ENCODE peak calls at places on chromosome 5, in four cellular contexts. D, W, V and B are unnamed samples.

GRCh38 chr5:134008257-134008749 is 3.5 kb upstream of the VDAC1 start:
- DNase-seq in V (no peak), D (no peak), W (no peak), B (no peak)

GRCh38 chr5:100901851-100902341 is 1.2 kb downstream of the ST8SIA4 start:
- DNase-seq in W (no peak), V (no peak), D (no peak), B (no peak)

GRCh38 chr5:176784218-176785165 is 25.9 kb upstream of the UNC5A start:
- DNase-seq in W (peak; percentile 64), V (peak; percentile 15), D (peak; percentile 89), B (peak; percentile 78)

GRCh38 chr5:111083323-111083722 is 8.8 kb upstream of the WDR36 start:
- DNase-seq in D (no peak), W (no peak), V (no peak), B (no peak)

GRCh38 chr5:111628901-111629300 is 116.6 kb upstream of the STARD4 start:
- DNase-seq in V (no peak), W (no peak), D (no peak), B (peak; percentile 4)

GRCh38 chr5:157283434-157283833 is 17.5 kb downstream of the CYFIP2 start:
- DNase-seq in V (no peak), W (no peak), D (no peak), B (no peak)

GRCh38 chr5:87398981-87399616 is 13.6 kb downstream of the CCNH start:
- DNase-seq in D (no peak), V (no peak), W (no peak), B (no peak)

GRCh38 chr5:135313405-135313804 is 85.6 kb downstream of the MACROH2A1 start:
- DNase-seq in W (no peak), V (no peak), D (no peak), B (no peak)

GRCh38 chr5:107669543-107670027 is 1.2 kb downstream of the EFNA5 start:
- DNase-seq in D (peak; percentile 9), V (no peak), W (peak; percentile 73), B (peak; percentile 2)

GRCh38 chr5:11239261-11239660 is 478.2 kb upstream of the DAP start:
- DNase-seq in W (no peak), V (no peak), D (no peak), B (no peak)

GRCh38 chr5:1568201-1568979 is 44.6 kb upstream of the LPCAT1 start:
- DNase-seq in V (peak; percentile 95), W (no peak), D (no peak), B (peak; percentile 90)

GRCh38 chr5:40549611-40550010 is 130.1 kb upstream of the PTGER4 start:
- DNase-seq in D (no peak), V (no peak), W (no peak), B (no peak)

GRCh38 chr5:94313188-94313587 is 305.2 kb downstream of the KIAA0825 start:
- DNase-seq in W (no peak), V (no peak), D (no peak), B (no peak)

GRCh38 chr5:102617857-102618187 is 119.0 kb upstream of the SLCO6A1 start:
- DNase-seq in V (no peak), D (no peak), W (no peak), B (no peak)

GRCh38 chr5:116249648-116250047 is 164.8 kb downstream of the COMMD10 start:
- DNase-seq in V (no peak), W (no peak), D (no peak), B (no peak)

GRCh38 chr5:135048930-135049329 is 14.9 kb upstream of the PITX1 start:
- DNase-seq in D (no peak), V (no peak), W (no peak), B (no peak)

GRCh38 chr5:74063346-74063745 is 437.4 kb downstream of the ARHGEF28 start:
- DNase-seq in V (no peak), W (no peak), D (no peak), B (no peak)

GRCh38 chr5:19891658-19892057 is 96.3 kb downstream of the CDH18 start:
- DNase-seq in W (no peak), D (no peak), V (no peak), B (peak; percentile 72)

DNA sequence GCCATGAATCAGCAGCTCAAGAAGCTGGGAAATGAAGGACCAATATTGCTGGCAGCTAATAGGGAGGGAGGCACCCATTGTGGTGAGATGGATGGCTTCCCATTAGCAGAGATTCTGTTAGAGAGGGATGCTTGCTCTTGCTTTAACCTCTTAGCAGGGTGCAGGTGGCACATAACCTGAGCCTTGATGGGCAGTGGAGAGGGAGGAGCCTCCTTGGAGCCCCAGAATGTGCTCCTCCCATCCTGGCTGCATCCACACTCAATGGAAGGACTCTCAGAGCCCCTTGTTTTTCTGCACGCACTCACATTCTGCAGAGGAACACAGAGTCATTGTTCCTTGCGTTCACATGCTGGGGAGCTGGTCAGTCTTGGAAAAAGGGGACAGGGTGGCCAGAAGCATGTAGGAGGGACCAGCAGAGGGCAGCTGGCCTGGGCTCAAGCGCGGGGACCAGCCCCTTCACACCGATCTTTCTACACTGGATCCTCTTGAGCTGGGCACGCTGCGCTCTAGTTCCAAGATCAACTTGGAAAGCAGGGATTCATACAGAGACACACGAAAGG is 161.8 kb downstream of the MED10 start:
- DNase-seq in W (no peak), V (no peak), D (no peak), B (no peak)
- TF ChIP-seq MAFK in W (no peak), V (no peak), D (no peak), B (no peak)

GRCh38 chr5:173327084-173327947 is 898 bp downstream of the STC2 start:
- DNase-seq in W (no peak), D (peak; percentile 45), V (no peak), B (peak; percentile 58)
- TF ChIP-seq MAFK in W (no peak), D (no peak), V (no peak), B (no peak)

GRCh38 chr5:178469011-178469974 is 120.9 kb downstream of the COL23A1 start:
- DNase-seq in V (no peak), W (no peak), D (no peak), B (no peak)

GRCh38 chr5:178468196-178468685 is 122.0 kb downstream of the COL23A1 start:
- DNase-seq in W (no peak), V (no peak), D (no peak), B (no peak)

GRCh38 chr5:178466342-178466741 is 123.9 kb downstream of the COL23A1 start:
- DNase-seq in W (no peak), D (no peak), V (no peak), B (no peak)

GRCh38 chr5:178465861-178466288 is 124.3 kb downstream of the COL23A1 start:
- DNase-seq in W (no peak), D (no peak), V (no peak), B (no peak)

DNA sequence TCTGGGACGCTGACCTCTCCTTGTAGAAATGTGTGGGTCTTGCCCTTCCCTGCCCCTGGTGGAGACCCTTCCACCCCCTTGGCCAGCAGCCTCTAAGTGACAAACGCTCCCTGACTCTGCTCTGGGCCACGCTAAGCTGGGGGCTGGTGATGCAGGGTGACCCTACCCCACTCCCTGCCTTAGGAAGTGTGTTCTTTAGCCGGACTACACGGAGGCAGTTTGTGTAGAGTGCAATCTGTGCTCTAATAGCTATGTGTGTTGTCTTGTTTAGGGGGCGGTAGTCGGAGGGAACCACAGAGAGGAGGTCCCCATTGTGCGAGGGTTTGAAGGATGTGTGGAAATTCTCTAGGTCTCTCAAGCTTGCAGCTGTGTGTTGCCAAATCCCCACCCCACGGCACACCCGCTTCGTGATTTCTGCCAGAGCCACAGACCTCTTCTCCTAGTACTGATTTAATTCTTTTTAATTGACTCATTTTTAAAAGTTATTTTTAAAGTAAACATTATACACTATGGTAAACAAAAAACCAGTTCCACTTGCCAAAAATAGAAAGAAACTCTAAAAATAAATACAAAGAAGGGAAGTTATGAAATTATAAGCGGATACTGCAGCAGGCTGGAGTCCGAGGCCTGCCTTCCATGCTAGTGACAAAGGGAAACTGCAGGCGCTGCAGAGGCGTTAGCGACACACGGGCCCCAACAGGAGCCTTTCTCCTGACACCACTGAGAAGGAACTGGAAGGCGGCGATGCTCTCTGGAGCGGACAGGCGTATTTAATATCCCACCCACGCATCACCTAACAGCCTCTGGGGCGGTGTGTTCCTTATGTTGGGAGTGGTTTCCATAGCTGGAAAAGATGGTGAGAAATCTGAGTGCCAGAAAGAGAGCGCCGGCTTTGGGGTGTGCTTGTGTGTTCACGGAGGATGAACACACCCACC is 122.7 kb downstream of the COL23A1 start:
- DNase-seq in D (no peak), V (no peak), W (no peak), B (peak; percentile 32)
- TF ChIP-seq MAFK in D (no peak), V (no peak), W (no peak), B (no peak)

DNA sequence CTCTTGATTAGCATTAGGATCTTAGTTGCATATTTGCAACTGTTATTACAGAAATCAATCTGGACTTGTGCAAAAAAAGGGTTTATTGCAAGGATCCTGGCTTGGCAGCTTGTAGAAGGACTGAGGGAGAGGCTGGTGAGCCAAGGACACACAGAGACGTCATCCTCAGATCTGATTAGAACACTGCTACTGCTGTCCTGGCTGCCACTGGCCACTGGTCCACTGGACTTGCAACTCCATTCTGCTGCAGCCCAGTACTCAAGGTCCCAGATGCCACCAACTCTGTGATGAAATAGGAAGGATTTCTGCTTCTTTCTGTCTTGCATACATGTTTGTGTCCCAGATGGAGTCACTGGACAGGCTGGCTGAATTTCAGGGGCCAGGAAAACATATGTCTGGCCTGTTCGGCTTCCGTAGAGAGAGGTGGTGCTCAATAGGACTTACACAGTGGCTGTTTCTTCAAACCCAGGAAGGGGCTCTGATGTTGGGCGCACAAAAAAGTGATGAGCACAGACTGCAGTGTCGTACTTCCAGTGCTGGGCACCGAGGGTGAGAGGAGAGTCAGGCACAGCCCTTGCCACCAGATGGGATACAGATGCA is 68.9 kb upstream of the SH3PXD2B start:
- DNase-seq in D (no peak), W (no peak), V (no peak), B (no peak)
- TF ChIP-seq MAFK in D (no peak), W (no peak), V (no peak), B (no peak)

GRCh38 chr5:25458628-25459027 is 813.9 kb upstream of the CDH10 start:
- DNase-seq in W (no peak), D (no peak), V (no peak), B (no peak)
- TF ChIP-seq MAFK in W (no peak), D (no peak), V (no peak), B (no peak)

DNA sequence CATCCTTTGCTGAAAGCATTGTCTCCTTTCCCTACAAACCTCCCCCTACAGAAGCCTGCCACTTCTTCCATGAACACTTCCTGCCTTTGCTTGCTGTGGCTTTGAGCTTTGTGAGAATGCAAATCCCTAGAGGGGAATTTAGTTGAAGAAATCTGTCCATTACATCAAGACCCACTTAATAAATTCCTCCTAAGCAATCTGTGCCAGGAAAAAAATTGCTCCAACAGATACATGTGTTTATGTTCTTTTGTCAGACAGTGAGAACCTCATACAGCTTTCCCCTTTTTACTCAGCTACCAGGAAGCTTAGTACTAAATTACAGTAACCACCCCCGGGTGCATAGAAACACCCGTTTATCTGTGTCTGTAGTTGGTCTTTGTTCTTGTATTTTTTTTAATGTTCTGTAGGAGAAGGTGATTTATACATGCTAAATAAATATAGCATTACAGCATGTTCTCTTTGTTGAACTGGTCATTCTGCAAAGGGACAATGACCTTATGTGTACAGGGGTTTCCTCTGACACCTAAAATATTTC is 43.9 kb downstream of the SH3TC2 start:
- DNase-seq in W (no peak), V (no peak), D (no peak), B (peak; percentile 84)
- TF ChIP-seq MAFK in W (no peak), V (no peak), D (no peak), B (no peak)

DNA sequence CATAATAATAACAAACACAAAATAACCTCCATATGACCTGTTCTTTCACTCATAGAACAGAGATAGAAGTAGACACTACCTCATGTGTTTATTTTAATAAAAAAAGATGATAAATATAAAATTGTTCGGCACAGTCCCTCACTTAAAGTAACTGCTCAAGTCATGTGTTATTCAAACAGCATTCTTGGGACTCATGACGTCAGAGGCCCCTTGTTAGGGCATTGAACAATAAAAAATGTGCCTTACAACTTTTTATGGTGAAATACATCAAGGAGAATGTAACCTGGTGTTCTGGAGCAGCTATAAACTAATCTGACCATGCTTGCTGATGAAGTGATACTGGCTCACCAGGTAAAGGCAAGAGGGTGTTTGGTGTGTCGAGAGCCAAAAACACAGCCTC is 12.2 kb upstream of the NDFIP1 start:
- DNase-seq in D (no peak), W (no peak), V (no peak), B (peak; percentile 33)
- TF ChIP-seq MAFK in D (no peak), W (no peak), V (no peak), B (no peak)